ENCODE peak calls at places on chromosomes 5 and 9, in six cellular contexts. X is mesendoderm, M is hepatocyte, B is GM12878, I is IMR-90, K is PC-9. J is an unnamed sample. For H3K27me3, the result is how much of the 10 kb centered on the place peaks cover.

GRCh38 chr5:127111112-127111511 is 37.8 kb upstream of the C5orf63 start:
- DNase-seq in I (no peak), K (no peak), B (no peak), X (no peak), M (no peak), J (no peak)

GRCh38 chr9:133483611-133484010 is 4.7 kb upstream of the SLC2A6 start:
- DNase-seq in I (no peak), K (no peak), B (no peak), M (no peak), X (no peak), J (no peak)

GRCh38 chr9:35909687-35910612 is 660 bp downstream of the SPAAR start:
- DNase-seq in M (no peak), I (no peak), X (peak), K (no peak), B (no peak), J (no peak)

GRCh38 chr5:174723979-174724483 is 351 bp upstream of the MSX2 start:
- DNase-seq in K (no peak), B (no peak), X (peak), M (no peak), I (no peak), J (peak)

GRCh38 chr5:79743846-79744605 is 54.4 kb downstream of the CMYA5 start:
- DNase-seq in M (no peak), X (peak), B (no peak), K (no peak), I (peak), J (peak)

GRCh38 chr5:133533541-133533940 is 78.8 kb downstream of the FSTL4 start:
- DNase-seq in B (no peak), M (no peak), K (no peak), X (no peak), I (no peak), J (no peak)

GRCh38 chr5:124878583-124879345 is 132.3 kb upstream of the ZNF608 start:
- DNase-seq in X (no peak), M (no peak), B (no peak), K (no peak), I (no peak), J (no peak)

GRCh38 chr5:92687793-92688467 is 893.1 kb downstream of the NR2F1-AS1 start:
- DNase-seq in B (no peak), X (peak), I (peak), M (peak), K (no peak), J (peak)

GRCh38 chr5:164597293-164597900 is 1092.0 kb downstream of the MAT2B start:
- DNase-seq in K (no peak), I (no peak), X (peak), M (peak), B (no peak), J (no peak)

GRCh38 chr9:132114102-132114707 is 34.5 kb upstream of the MED27 start:
- DNase-seq in B (no peak), I (peak), X (peak), K (peak), M (peak), J (peak)

GRCh38 chr9:135009711-135010362 is 77.6 kb upstream of the OLFM1 start:
- DNase-seq in K (no peak), X (peak), B (no peak), M (no peak), I (no peak), J (no peak)

GRCh38 chr5:35785601-35786085 is 71.0 kb upstream of the IL7R start:
- DNase-seq in K (no peak), M (no peak), X (no peak), I (no peak), B (no peak), J (no peak)

GRCh38 chr9:124676159-124676551 is 95.0 kb downstream of the NR6A1 start:
- DNase-seq in X (no peak), B (no peak), K (no peak), I (no peak), M (no peak), J (peak)

GRCh38 chr5:157870837-157871834 is 12.2 kb upstream of the CLINT1 start:
- DNase-seq in I (peak), K (no peak), X (peak), B (no peak), M (peak), J (peak)

GRCh38 chr9:79663299-79663698 is 91.5 kb downstream of the TLE4 start:
- DNase-seq in X (peak), I (no peak), K (no peak), M (no peak), B (no peak), J (peak)

GRCh38 chr9:77595426-77596051 is 52.6 kb downstream of the GNA14 start:
- DNase-seq in I (no peak), B (no peak), X (peak), M (no peak), K (no peak), J (no peak)

GRCh38 chr9:6055213-6055612 is 39.8 kb upstream of the RANBP6 start:
- DNase-seq in X (peak), K (peak), I (peak), B (peak), M (peak), J (peak)

GRCh38 chr5:25763781-25764180 is 1119.0 kb upstream of the CDH10 start:
- DNase-seq in M (no peak), I (no peak), X (no peak), K (no peak), B (no peak), J (no peak)

GRCh38 chr9:134775552-134775951 is 105.1 kb upstream of the FCN2 start:
- DNase-seq in M (peak), B (no peak), I (peak), X (no peak), K (no peak), J (peak)

GRCh38 chr5:33371660-33372059 is 69.1 kb upstream of the TARS1 start:
- DNase-seq in M (no peak), X (no peak), K (no peak), B (no peak), I (peak), J (peak)

GRCh38 chr9:135065151-135065550 is 22.3 kb upstream of the OLFM1 start:
- DNase-seq in I (no peak), B (no peak), M (no peak), X (no peak), K (no peak), J (no peak)

GRCh38 chr5:68515514-68515913 is 300.0 kb downstream of the PIK3R1 start:
- DNase-seq in X (no peak), I (no peak), M (no peak), B (no peak), K (no peak), J (no peak)

GRCh38 chr9:122053951-122054350 is 39.2 kb downstream of the TTLL11 start:
- DNase-seq in M (no peak), X (no peak), B (no peak), I (no peak), K (no peak), J (peak)

GRCh38 chr5:87076931-87077330 is 190.8 kb upstream of the RASA1 start:
- DNase-seq in B (no peak), K (no peak), I (peak), X (no peak), M (no peak), J (peak)

GRCh38 chr5:68353624-68354023 is 138.1 kb downstream of the PIK3R1 start:
- DNase-seq in B (no peak), K (no peak), M (no peak), I (peak), X (peak), J (peak)

GRCh38 chr5:41356746-41357145 is 143.4 kb upstream of the C6 start:
- DNase-seq in B (no peak), K (no peak), X (peak), M (no peak), I (no peak), J (no peak)

GRCh38 chr9:89359636-89360315 is 41.5 kb downstream of the SECISBP2 start:
- DNase-seq in I (peak), K (no peak), X (no peak), M (no peak), B (no peak), J (peak)

GRCh38 chr9:76704601-76705204 is 59.5 kb upstream of the PCA3 start:
- DNase-seq in I (peak), K (peak), X (peak), B (peak), M (peak), J (peak)

GRCh38 chr9:131627326-131627845 is 82.1 kb downstream of the PRRT1B start:
- DNase-seq in M (no peak), K (no peak), B (no peak), X (no peak), I (peak), J (peak)

GRCh38 chr5:1492757-1493156 is 31.0 kb downstream of the LPCAT1 start:
- DNase-seq in B (no peak), I (no peak), X (no peak), K (no peak), M (no peak), J (no peak)

GRCh38 chr5:20486826-20487225 is 498.8 kb upstream of the CDH18 start:
- DNase-seq in X (no peak), B (no peak), I (no peak), K (no peak), M (no peak), J (no peak)

GRCh38 chr9:87479801-87480201 is 17.9 kb upstream of the DAPK1 start:
- DNase-seq in B (peak), M (peak), X (no peak), K (no peak), I (no peak), J (no peak)

GRCh38 chr5:109936996-109937395 is 247.3 kb downstream of the MAN2A1 start:
- DNase-seq in M (no peak), B (no peak), K (no peak), X (peak), I (no peak), J (no peak)

GRCh38 chr5:1185652-1186350 is 15.6 kb upstream of the SLC6A19 start:
- DNase-seq in M (peak), B (no peak), K (no peak), I (no peak), X (no peak), J (no peak)

GRCh38 chr5:145750194-145750593 is 84.9 kb downstream of the PRELID2 start:
- DNase-seq in K (no peak), B (no peak), I (no peak), X (no peak), M (no peak), J (peak)

GRCh38 chr9:121216406-121216805 is 14.7 kb upstream of the RAB14 start:
- DNase-seq in K (no peak), M (no peak), I (no peak), B (no peak), X (no peak), J (no peak)

GRCh38 chr9:90881648-90882047 is 80.0 kb downstream of the SYK start:
- DNase-seq in M (no peak), K (no peak), I (no peak), B (peak), X (no peak), J (peak)

GRCh38 chr9:71120439-71121247 is 778 bp downstream of the TRPM3 start:
- DNase-seq in K (no peak), I (no peak), X (peak), M (no peak), B (no peak), J (no peak)

GRCh38 chr5:139382781-139383180 is 316 bp downstream of the SLC23A1 start:
- DNase-seq in M (no peak), I (no peak), X (no peak), K (no peak), B (no peak), J (no peak)

GRCh38 chr5:55897905-55898304 is 46.7 kb downstream of the IL31RA start:
- DNase-seq in M (no peak), I (peak), B (no peak), K (no peak), X (no peak), J (peak)

DNA sequence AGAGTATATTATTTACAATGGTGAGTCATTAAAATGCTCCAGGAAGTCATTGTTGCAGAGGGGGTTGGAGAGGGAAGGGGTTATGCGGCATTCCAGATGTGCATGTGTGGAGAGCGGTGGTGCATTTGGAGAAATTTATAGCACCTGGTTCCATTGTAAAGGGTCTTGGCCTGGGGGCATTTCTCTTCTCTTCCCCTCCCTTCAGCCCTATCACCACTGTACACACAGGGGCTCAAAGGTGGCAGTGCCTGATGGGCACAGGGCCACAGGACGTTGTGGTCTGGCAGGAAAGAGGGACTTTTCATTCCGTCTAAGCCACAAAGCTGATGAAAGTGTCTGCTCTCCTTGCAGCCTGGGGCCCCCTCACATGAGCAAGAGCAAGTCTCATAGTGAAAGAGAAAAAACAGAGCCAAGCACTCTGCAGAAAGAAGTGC is 442.4 kb upstream of the ZNF462 start:
- DNase-seq in M (peak), K (peak), X (no peak), B (peak), I (no peak), J (no peak)
- H3K4me2 ChIP-seq in M (peak), K (peak), X (no peak), B (peak), I (no peak), J (no peak)

DNA sequence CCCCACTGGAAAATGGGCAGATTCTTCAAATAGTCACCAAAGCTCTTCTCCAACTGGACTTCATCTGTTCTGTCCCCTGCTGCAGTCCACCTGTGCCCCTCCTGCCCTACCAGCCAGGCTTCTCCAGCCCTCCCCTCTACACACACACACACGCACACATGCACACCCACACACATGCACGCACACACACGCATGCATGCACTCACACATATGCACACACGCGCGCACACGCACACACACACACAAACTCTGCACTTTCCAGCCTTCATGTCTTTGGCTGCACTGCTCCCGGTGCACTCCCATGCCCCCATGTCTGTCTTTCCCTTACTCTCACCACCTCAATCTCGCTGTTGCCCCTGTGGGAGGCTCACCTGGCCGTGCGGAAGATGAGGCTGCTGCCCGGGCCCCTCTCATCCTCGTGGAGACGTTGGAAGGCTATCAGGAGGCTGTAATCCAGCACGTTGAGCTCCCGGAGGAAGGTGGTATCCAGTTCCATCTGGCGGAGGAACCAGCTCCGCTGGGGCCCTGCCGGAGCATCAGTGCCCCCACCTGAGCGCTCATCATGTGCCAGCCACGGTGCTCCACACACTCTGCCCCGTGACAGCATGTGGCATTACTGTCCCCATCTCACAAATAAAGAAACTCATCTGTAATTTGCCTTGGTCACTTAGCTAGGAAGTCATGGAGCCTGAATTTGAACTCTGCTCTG is 5.7 kb downstream of the PIP5KL1 start:
- DNase-seq in X (no peak), B (no peak), I (no peak), M (no peak), K (no peak), J (no peak)
- H3K27me3 ChIP-seq in X (under half), B (under half), I (under half), M (under half), K (under half), J (under half)

GRCh38 chr9:96020300-96020821 is 144.9 kb downstream of the ERCC6L2 start:
- DNase-seq in K (no peak), M (no peak), X (peak), B (no peak), I (no peak), J (no peak)

GRCh38 chr9:96020822-96021615 is 145.5 kb downstream of the ERCC6L2 start:
- DNase-seq in M (peak), X (peak), I (no peak), K (no peak), B (no peak), J (peak)

GRCh38 chr9:96025995-96026572 is 150.6 kb downstream of the ERCC6L2 start:
- DNase-seq in I (no peak), B (no peak), K (no peak), X (peak), M (peak), J (no peak)

GRCh38 chr9:96021616-96022444 is 146.3 kb downstream of the ERCC6L2 start:
- DNase-seq in B (no peak), M (no peak), K (no peak), I (no peak), X (peak), J (no peak)

DNA sequence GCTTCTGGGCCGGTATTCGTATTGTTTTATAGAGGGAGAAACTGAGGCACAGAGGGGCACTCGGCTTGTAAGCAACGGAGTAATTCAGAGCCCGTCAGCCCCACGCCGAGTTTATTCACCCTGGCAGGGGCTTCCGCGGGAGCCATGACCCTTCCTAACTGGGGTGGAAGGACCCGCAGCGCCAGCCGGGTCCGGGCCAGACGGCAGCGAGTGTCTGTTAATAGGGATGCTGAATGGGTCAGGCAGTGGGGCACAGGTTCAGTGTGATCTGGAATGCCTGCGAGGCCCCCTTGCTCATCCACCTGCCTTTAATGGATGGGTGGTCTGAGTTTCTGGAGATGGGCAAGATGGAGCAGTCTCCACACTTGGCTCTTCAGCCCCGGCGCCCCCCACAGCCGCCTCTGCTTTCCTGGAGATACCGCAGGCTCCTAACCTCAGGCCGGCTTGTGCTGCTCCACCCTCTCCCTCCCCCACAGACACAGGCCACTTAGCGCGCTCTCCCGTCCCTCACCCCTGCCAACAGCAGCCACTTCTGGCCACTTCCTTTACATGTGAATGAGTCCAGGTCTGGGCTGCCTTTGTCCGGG is 147.0 kb downstream of the ERCC6L2 start:
- DNase-seq in I (no peak), M (no peak), X (peak), B (no peak), K (no peak), J (no peak)
- H3K4me2 ChIP-seq in I (no peak), M (peak), X (peak), B (no peak), K (no peak), J (no peak)

GRCh38 chr9:85404911-85405580 is 336.7 kb downstream of the AGTPBP1 start:
- DNase-seq in I (no peak), B (no peak), K (no peak), X (no peak), M (no peak), J (no peak)
- H3K27me3 ChIP-seq in I (under half), B (under half), K (under half), X (under half), M (under half), J (under half)

GRCh38 chr5:135041145-135041587 is 7.1 kb upstream of the PITX1 start:
- DNase-seq in B (no peak), M (no peak), K (no peak), X (no peak), I (no peak), J (no peak)
- H3K4me2 ChIP-seq in B (no peak), M (no peak), K (no peak), X (no peak), I (no peak), J (no peak)

DNA sequence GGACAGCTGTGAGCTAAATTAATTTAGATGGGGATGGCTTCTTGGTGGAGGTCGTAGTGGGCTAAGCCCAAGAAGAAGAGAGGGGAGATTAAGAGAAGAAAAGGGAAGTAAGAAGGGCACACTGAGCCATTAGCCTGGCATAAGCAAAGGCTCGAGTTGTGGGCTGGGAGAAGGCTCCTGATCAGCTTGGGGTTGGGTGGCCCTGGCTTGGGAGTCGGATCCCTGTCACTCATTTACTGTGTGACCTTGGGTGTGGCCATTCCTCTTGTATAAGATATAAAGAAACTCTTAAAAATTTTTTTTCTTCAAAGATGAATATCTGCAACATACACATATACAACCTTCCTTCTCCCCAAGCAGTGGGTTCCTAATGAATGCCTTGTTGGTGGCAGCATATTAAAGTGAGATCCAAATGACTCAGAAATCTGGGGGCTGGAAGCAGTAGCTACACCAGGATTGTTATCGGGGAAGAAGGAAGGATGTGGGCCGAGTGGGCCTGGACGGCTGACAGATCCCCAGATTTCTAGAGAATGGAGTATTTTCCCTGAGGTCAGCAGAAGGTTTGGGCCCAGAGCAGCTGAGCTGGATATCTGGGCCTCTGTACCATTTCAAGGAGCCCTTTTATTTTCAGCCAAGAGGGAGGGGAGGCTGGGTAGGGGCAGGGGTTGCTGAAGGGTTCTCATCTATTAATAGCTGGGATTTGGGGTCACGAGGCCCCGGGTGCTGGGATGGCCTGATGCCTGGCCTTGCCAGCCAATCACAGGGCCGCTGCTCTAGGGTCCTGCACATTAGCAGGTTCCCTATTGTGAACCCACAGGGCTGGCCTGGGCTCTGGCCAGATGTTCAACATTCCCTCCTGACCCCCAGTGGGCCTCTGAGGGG is 52.1 kb downstream of the PPARGC1B start:
- DNase-seq in X (no peak), M (no peak), B (no peak), K (no peak), I (no peak), J (peak)
- H3K27me3 ChIP-seq in X (under half), M (under half), B (under half), K (under half), I (under half), J (under half)

GRCh38 chr5:154862766-154863165 is 4.3 kb downstream of the CNOT8 start:
- DNase-seq in I (no peak), M (no peak), B (peak), X (no peak), K (no peak), J (peak)
- H3K4me2 ChIP-seq in I (no peak), M (peak), B (peak), X (no peak), K (no peak), J (peak)